ENCODE peak calls at places on chromosomes 2 and 18, in four cellular contexts. One of them, this sample, is unnamed. For H3K9me3, the result is how much of the 10 kb centered on the place peaks cover.

GRCh38 chr2:215059724-215060123 is 78.7 kb downstream of the ABCA12 start:
- DNase-seq in left lung: no peak
- DNase-seq in esophagus squamous epithelium: no peak
- DNase-seq in HCT116: no peak
- DNase-seq in this sample: no peak

GRCh38 chr18:26656401-26656943 is 108.1 kb upstream of the KCTD1 start:
- DNase-seq in left lung: no peak
- DNase-seq in esophagus squamous epithelium: no peak
- DNase-seq in HCT116: no peak
- DNase-seq in this sample: no peak

GRCh38 chr18:12990128-12990485 is 1.1 kb upstream of the CEP192 start:
- DNase-seq in left lung: no peak
- DNase-seq in esophagus squamous epithelium: no peak
- DNase-seq in HCT116: no peak
- DNase-seq in this sample: no peak

GRCh38 chr2:230434677-230435324 is 18.8 kb downstream of the SP100 start:
- DNase-seq in left lung: no peak
- DNase-seq in esophagus squamous epithelium: no peak
- DNase-seq in HCT116: no peak
- DNase-seq in this sample: no peak

GRCh38 chr2:199740111-199740428 is 110.9 kb downstream of the FTCDNL1 start:
- DNase-seq in left lung: no peak
- DNase-seq in esophagus squamous epithelium: no peak
- DNase-seq in HCT116: no peak
- DNase-seq in this sample: no peak

GRCh38 chr18:26082475-26082874 is 7.9 kb downstream of the SS18 start:
- DNase-seq in left lung: no peak
- DNase-seq in esophagus squamous epithelium: no peak
- DNase-seq in HCT116: no peak
- DNase-seq in this sample: no peak

GRCh38 chr2:217631091-217631490 is 371.7 kb downstream of the TNS1 start:
- DNase-seq in left lung: no peak
- DNase-seq in esophagus squamous epithelium: no peak
- DNase-seq in HCT116: no peak
- DNase-seq in this sample: no peak

GRCh38 chr2:168521342-168521741 is 65.3 kb downstream of the CERS6 start:
- DNase-seq in left lung: no peak
- DNase-seq in esophagus squamous epithelium: no peak
- DNase-seq in HCT116: no peak
- DNase-seq in this sample: no peak

GRCh38 chr18:49018961-49019445 is 68.2 kb upstream of the SMAD7 start:
- DNase-seq in left lung: no peak
- DNase-seq in esophagus squamous epithelium: no peak
- DNase-seq in HCT116: no peak
- DNase-seq in this sample: no peak

GRCh38 chr18:11902522-11903292 is 5.4 kb downstream of the MPPE1 start:
- DNase-seq in left lung: no peak
- DNase-seq in esophagus squamous epithelium: no peak
- DNase-seq in HCT116: no peak
- DNase-seq in this sample: no peak

GRCh38 chr2:157744571-157745076 is 116.0 kb upstream of the ACVR1C start:
- DNase-seq in left lung: no peak
- DNase-seq in esophagus squamous epithelium: no peak
- DNase-seq in HCT116: no peak
- DNase-seq in this sample: no peak

GRCh38 chr2:174794851-174795374 is 30.6 kb upstream of the CHRNA1 start:
- DNase-seq in left lung: no peak
- DNase-seq in esophagus squamous epithelium: no peak
- DNase-seq in HCT116: no peak
- DNase-seq in this sample: no peak

GRCh38 chr2:239678666-239679296 is 278.0 kb upstream of the HDAC4 start:
- DNase-seq in left lung: no peak
- DNase-seq in esophagus squamous epithelium: no peak
- DNase-seq in HCT116: no peak
- DNase-seq in this sample: no peak

GRCh38 chr2:227163445-227163997 is 484 bp downstream of the COL4A4 start:
- DNase-seq in left lung: peak
- DNase-seq in esophagus squamous epithelium: no peak
- DNase-seq in HCT116: no peak
- DNase-seq in this sample: no peak

GRCh38 chr2:216195565-216195978 is 86.4 kb downstream of the XRCC5 start:
- DNase-seq in left lung: no peak
- DNase-seq in esophagus squamous epithelium: no peak
- DNase-seq in HCT116: no peak
- DNase-seq in this sample: no peak

GRCh38 chr2:12918841-12919445 is 202.2 kb downstream of the TRIB2 start:
- DNase-seq in left lung: peak
- DNase-seq in esophagus squamous epithelium: no peak
- DNase-seq in HCT116: no peak
- DNase-seq in this sample: no peak

GRCh38 chr2:207746131-207746530 is 23.6 kb downstream of the FZD5 start:
- DNase-seq in left lung: peak
- DNase-seq in esophagus squamous epithelium: no peak
- DNase-seq in HCT116: peak
- DNase-seq in this sample: peak

GRCh38 chr2:31446848-31447247 is 32.3 kb upstream of the XDH start:
- DNase-seq in left lung: no peak
- DNase-seq in esophagus squamous epithelium: no peak
- DNase-seq in HCT116: no peak
- DNase-seq in this sample: no peak

GRCh38 chr2:146734042-146734715 is 1110.7 kb upstream of the ACVR2A start:
- DNase-seq in left lung: no peak
- DNase-seq in esophagus squamous epithelium: no peak
- DNase-seq in HCT116: peak
- DNase-seq in this sample: no peak

GRCh38 chr2:162164802-162165201 is 12.8 kb upstream of the GCG start:
- DNase-seq in left lung: no peak
- DNase-seq in esophagus squamous epithelium: no peak
- DNase-seq in HCT116: no peak
- DNase-seq in this sample: no peak

GRCh38 chr2:190847504-190848201 is 33.0 kb upstream of the GLS start:
- DNase-seq in left lung: no peak
- DNase-seq in esophagus squamous epithelium: no peak
- DNase-seq in HCT116: no peak
- DNase-seq in this sample: no peak

GRCh38 chr18:27778441-27778840 is 398.5 kb downstream of the CDH2 start:
- DNase-seq in left lung: no peak
- DNase-seq in esophagus squamous epithelium: no peak
- DNase-seq in HCT116: no peak
- DNase-seq in this sample: no peak
- TF ChIP-seq CTCF in left lung: no peak
- TF ChIP-seq CTCF in esophagus squamous epithelium: peak
- TF ChIP-seq CTCF in HCT116: no peak
- TF ChIP-seq CTCF in this sample: no peak

DNA sequence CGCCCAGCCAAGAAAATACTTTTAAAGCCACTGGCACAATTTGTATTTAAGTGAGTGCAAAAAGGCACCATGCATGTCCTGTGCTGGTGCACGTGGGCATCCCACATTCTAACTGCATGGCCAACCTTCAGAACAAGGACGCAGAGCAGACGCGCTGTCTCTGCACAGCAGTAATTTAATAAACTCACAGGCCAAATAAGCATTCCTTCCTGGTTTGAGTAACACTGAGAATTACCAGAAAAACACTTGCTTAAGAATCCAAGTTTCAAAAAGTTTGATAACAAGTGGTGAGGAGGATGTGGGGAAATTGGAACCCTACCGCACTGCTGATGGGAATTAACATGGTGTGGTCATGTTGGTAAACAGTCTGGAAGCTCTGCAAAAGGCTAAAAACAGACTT is 38.7 kb downstream of the RPL31 start:
- DNase-seq in left lung: no peak
- DNase-seq in esophagus squamous epithelium: no peak
- DNase-seq in HCT116: no peak
- DNase-seq in this sample: no peak
- H3K27ac ChIP-seq in left lung: no peak
- H3K27ac ChIP-seq in esophagus squamous epithelium: no peak
- H3K27ac ChIP-seq in HCT116: no peak
- H3K27ac ChIP-seq in this sample: no peak

DNA sequence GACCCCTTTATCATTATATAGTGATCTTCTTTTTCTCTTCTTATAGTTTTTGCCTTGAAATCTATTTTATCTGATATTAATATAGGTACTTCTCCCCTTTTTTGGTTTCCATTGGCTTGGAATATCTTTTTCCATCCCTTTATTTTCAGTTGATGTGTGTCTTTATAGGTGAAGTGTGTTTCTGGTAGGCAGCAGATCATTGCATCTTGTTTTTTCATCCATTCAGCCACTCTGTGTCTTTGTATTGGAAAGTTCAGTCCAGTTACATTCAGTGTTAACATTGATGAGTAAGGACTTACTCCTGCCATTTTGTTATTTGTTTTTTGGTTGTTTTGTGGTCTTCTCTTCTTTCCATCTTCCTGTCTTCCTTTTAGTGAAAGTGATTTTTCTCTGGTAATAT is 133.4 kb downstream of the DIS3L2 start:
- DNase-seq in left lung: no peak
- DNase-seq in esophagus squamous epithelium: no peak
- DNase-seq in HCT116: no peak
- DNase-seq in this sample: no peak
- H3K9me3 ChIP-seq in left lung: under half
- H3K9me3 ChIP-seq in esophagus squamous epithelium: under half
- H3K9me3 ChIP-seq in HCT116: under half
- H3K9me3 ChIP-seq in this sample: under half

DNA sequence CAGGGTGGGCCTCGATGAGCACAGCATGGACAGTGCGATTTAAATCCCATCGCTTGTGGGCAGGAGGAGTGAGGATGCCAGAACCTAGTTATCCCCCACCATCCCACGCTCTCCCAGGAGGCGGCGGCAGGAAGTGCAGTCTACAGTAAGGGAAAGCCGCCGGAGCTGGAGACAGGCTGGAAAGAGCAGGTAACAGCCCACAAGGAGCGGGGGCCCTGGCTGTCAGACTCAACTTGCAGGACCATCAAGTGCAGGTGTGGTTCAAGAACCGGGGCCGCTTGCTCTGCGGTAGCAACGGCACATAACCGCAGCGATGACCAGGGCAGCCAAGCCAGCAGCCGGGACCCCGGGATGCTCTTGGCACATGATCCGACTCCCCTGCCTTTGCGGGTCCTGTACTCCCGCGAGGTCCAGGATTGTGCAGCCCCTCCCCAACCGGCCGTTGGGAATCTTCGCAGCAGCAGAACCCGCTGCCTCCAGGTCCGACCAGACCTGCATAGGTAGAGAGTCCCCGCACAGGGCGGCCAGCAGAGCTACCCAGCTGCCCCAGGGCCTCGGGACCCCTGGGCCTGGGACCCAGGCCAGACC is 82.1 kb downstream of the BIN1 start:
- DNase-seq in left lung: no peak
- DNase-seq in esophagus squamous epithelium: no peak
- DNase-seq in HCT116: no peak
- DNase-seq in this sample: no peak
- TF ChIP-seq CTCF in left lung: no peak
- TF ChIP-seq CTCF in esophagus squamous epithelium: no peak
- TF ChIP-seq CTCF in HCT116: no peak
- TF ChIP-seq CTCF in this sample: no peak

This sample was measured in CD4-positive, alpha-beta T cell.